ENCODE peak calls at places on chromosomes 13 and 19, in four cellular contexts. O is A549; Q is esophagus muscularis mucosa; U is CD4-positive, alpha-beta memory T cell. S is an unnamed sample.

GRCh38 chr13:24921003-24921402 is 157.0 kb downstream of the RNF17 start:
- DNase-seq in O (no peak), Q (no peak), U (no peak), S (no peak)

GRCh38 chr13:33445476-33445875 is 159.9 kb upstream of the STARD13 start:
- DNase-seq in O (no peak), Q (no peak), U (no peak), S (no peak)

GRCh38 chr19:6556480-6556879 is 25.7 kb downstream of the TNFSF9 start:
- DNase-seq in O (no peak), Q (no peak), U (no peak), S (no peak)

GRCh38 chr13:29905845-29906244 is 55.4 kb upstream of the UBL3 start:
- DNase-seq in O (no peak), Q (no peak), U (no peak), S (no peak)

GRCh38 chr19:56133858-56134654 is 7.0 kb upstream of the ZNF444 start:
- DNase-seq in O (no peak), Q (no peak), U (no peak), S (no peak)

GRCh38 chr13:24293761-24294160 is 15.6 kb upstream of the C1QTNF9 start:
- DNase-seq in O (no peak), Q (no peak), U (no peak), S (no peak)

GRCh38 chr13:110301606-110302131 is 5.3 kb downstream of the COL4A1 start:
- DNase-seq in O (no peak), Q (no peak), U (no peak), S (no peak)

GRCh38 chr13:39897636-39898035 is 242.2 kb downstream of the COG6 start:
- DNase-seq in O (no peak), Q (no peak), U (no peak), S (no peak)

GRCh38 chr19:4199699-4200293 is 17.3 kb downstream of the ANKRD24 start:
- DNase-seq in O (peak; percentile 78), Q (no peak), U (no peak), S (no peak)

GRCh38 chr13:97712770-97713169 is 240.7 kb upstream of the IPO5 start:
- DNase-seq in O (no peak), Q (no peak), U (no peak), S (no peak)

GRCh38 chr19:5321851-5322681 is 18.5 kb downstream of the PTPRS start:
- DNase-seq in O (no peak), Q (no peak), U (no peak), S (no peak)

GRCh38 chr19:35872180-35872579 is 3.8 kb downstream of the APLP1 start:
- DNase-seq in O (no peak), Q (no peak), U (no peak), S (no peak)

GRCh38 chr13:106151056-106151699 is 384.3 kb downstream of the EFNB2 start:
- DNase-seq in O (peak; percentile 35), Q (no peak), U (no peak), S (no peak)

GRCh38 chr13:110702591-110703526 is 3.1 kb downstream of the CARS2 start:
- DNase-seq in O (no peak), Q (no peak), U (no peak), S (no peak)

GRCh38 chr19:21568816-21569496 is 63.6 kb downstream of the ZNF429 start:
- DNase-seq in O (no peak), Q (peak; percentile 96), U (peak; percentile 88), S (no peak)

GRCh38 chr19:1151917-1152601 is 22.0 kb downstream of the SBNO2 start:
- DNase-seq in O (no peak), Q (no peak), U (no peak), S (no peak)

GRCh38 chr13:93409001-93409400 is 182.4 kb downstream of the GPC6 start:
- DNase-seq in O (no peak), Q (no peak), U (no peak), S (no peak)

GRCh38 chr19:9849786-9850185 is 14.7 kb downstream of the PIN1 start:
- DNase-seq in O (no peak), Q (no peak), U (no peak), S (no peak)

GRCh38 chr13:45337395-45337794 is 3.6 kb downstream of the TPT1 start:
- DNase-seq in O (no peak), Q (no peak), U (no peak), S (no peak)

GRCh38 chr19:45768644-45769053 is 403 bp downstream of the SIX5 start:
- DNase-seq in O (peak; percentile 65), Q (no peak), U (peak; percentile 31), S (no peak)

GRCh38 chr19:289651-290538 is 1.3 kb downstream of the PLPP2 start:
- DNase-seq in O (peak; percentile 83), Q (no peak), U (peak; percentile 52), S (no peak)

GRCh38 chr19:52689804-52690394 is 44.9 kb downstream of the ZNF611 start:
- DNase-seq in O (no peak), Q (peak; percentile 92), U (no peak), S (no peak)

GRCh38 chr19:38267780-38268430 is 3.5 kb downstream of the SPINT2 start:
- DNase-seq in O (peak; percentile 70), Q (no peak), U (no peak), S (no peak)

DNA sequence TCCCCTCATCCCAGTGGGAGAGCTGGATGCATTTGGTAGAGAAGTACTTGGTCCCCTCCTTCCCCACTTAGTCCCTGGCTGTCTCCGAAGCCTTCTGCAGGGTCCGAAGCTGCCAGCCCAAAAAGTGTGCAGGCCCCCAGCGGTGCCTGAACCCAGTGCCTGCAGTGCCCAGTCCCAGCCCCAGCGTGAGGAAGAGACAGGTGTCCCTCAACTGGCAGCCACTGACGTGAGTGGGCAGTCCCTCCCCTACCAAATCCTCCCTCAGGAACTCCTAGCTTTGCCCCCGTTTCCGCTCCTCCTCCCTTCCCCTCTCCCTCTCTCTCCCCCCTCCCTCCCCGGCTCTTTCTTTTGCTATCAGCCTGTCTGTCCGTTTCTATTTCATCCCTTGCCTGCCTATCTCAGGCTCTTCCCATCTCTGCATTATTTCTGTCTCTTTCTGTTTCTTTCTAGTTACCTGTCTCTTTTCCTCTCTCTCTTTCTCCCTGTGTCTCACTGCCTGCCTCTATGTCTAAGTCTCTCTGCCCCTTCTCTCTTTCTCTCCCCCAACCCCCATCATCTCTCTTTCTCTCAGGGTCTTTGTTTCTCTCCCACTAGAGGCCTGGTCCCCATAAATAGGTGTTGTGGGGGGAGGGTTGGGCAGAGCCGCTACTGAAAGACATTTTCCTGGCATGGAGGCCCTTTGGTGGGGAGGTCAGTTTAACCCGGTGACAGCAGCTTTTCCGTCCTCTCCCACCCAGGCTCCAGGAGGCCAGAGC is 1.7 kb upstream of the LTBP4 start:
- DNase-seq in O (no peak), Q (no peak), U (no peak), S (no peak)
- H3K4me1 ChIP-seq in O (peaks cover 54% of the 10 kb centered on the region), Q (peaks cover 82% of the 10 kb centered on the region), U (peaks cover 71% of the 10 kb centered on the region), S (peaks cover 14% of the 10 kb centered on the region)

GRCh38 chr13:43434185-43434584 is 352.6 kb downstream of the ENOX1 start:
- DNase-seq in O (no peak), Q (no peak), U (no peak), S (no peak)
- H3K27ac ChIP-seq in O (no peak overlapping the region), Q (no peak overlapping the region), U (no peak overlapping the region), S (no peak overlapping the region)

DNA sequence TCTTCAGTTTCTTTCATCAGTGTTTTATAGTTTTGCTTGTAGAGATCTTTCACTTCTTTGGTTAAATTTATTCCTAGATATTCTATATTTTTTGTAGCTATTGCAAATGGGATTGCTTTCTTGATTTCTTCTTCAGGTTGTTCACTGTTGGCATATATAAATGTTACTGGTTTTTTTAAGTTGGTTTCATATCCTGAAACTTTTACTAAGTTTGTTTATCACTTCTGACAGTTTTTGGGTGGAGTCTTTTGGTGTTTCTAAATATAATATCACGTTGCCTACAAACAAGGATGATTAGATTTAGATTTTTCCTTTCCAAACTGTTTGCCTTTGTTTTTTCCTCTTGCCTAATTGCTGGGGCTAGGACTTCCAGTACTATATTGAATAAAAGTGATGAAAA is 109.7 kb downstream of the PAN3 start:
- DNase-seq in O (no peak), Q (no peak), U (no peak), S (no peak)
- H3K9me3 ChIP-seq in O (no peaks in the 10 kb centered on the region), Q (no peaks in the 10 kb centered on the region), U (no peaks in the 10 kb centered on the region), S (no peaks in the 10 kb centered on the region)

DNA sequence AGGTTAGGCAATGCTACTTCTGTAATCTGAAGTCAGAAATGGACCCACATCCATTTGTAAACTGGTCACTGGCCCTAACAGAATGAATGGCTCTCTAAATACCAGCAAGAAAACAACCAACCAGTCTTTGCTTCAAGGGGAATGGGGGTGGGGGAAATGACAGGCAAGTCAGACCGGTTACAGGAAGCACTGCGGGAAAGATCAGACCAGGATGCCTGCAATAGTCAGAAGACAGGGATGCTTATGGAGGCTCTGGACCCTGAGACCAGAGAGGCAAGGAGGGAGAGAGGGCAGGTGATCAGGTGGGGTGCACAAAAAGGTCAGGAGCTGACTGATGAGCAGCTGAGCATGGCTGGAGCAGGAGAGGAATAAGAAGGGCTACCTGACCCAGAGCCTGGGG is 13.1 kb downstream of the MED26 start:
- DNase-seq in O (no peak), Q (no peak), U (no peak), S (no peak)
- H3K4me1 ChIP-seq in O (peaks cover 2% of the 10 kb centered on the region), Q (peaks cover 89% of the 10 kb centered on the region), U (peaks cover 80% of the 10 kb centered on the region), S (peaks cover 1% of the 10 kb centered on the region)

S was measured in iPS DF 6.9.